ENCODE peak calls at places on chromosomes 1 and 21, in nine cellular contexts. G is activated CD8-positive, alpha-beta memory T cell treated with anti-CD3 and anti-CD28 coated beads for 24 hours; C is CD8-positive, alpha-beta memory T cell; F is H9; T is mucosa of gallbladder; R is activated CD4-positive, CD25-positive, alpha-beta regulatory T cell treated with anti-CD3 and anti-CD28 coated beads, Interleukin-2, amount 50 U/mL, for 72 hours; E is progenitor cell of endocrine pancreas; Y is NCI-H2081; X is KBM-7. L is an unnamed sample.

GRCh38 chr21:14366998-14367397 is 15.9 kb downstream of the HSPA13 start:
- DNase-seq in T (no peak), R (no peak), G (no peak), E (no peak), F (no peak), C (no peak), Y (no peak), X (peak), L (peak)

GRCh38 chr21:42495765-42496119 is 282 bp downstream of the RSPH1 start:
- DNase-seq in G (no peak), R (no peak), F (no peak), E (no peak), Y (peak), C (no peak), X (no peak), T (no peak), L (no peak)

GRCh38 chr1:220750126-220750525 is 2.0 kb downstream of the MTARC2 start:
- DNase-seq in E (no peak), C (no peak), Y (no peak), R (no peak), T (no peak), G (no peak), F (no peak), X (no peak), L (no peak)

GRCh38 chr21:29436143-29436542 is 137.4 kb downstream of the BACH1 start:
- DNase-seq in G (peak), E (no peak), F (no peak), R (peak), Y (no peak), X (no peak), C (peak), T (no peak), L (no peak)

GRCh38 chr1:146021622-146022402 is at the start of gene HJV:
- DNase-seq in C (no peak), T (no peak), X (no peak), E (no peak), R (no peak), Y (no peak), G (no peak), F (no peak), L (no peak)

GRCh38 chr21:41952568-41953248 is 1.1 kb downstream of the C2CD2 start:
- DNase-seq in C (no peak), T (no peak), E (no peak), Y (no peak), R (no peak), F (no peak), X (peak), G (no peak), L (no peak)

GRCh38 chr1:185345913-185346717 is 29.1 kb upstream of the IVNS1ABP start:
- DNase-seq in Y (no peak), T (no peak), C (no peak), X (peak), E (no peak), G (no peak), F (no peak), R (no peak), L (peak)

GRCh38 chr1:180937012-180937372 is 24.3 kb downstream of the KIAA1614 start:
- DNase-seq in G (no peak), X (no peak), Y (no peak), T (no peak), C (no peak), E (no peak), R (no peak), F (no peak), L (no peak)

GRCh38 chr1:155062702-155063411 is 683 bp upstream of the EFNA4 start:
- DNase-seq in Y (peak), F (peak), E (peak), G (peak), C (peak), R (peak), X (no peak), T (no peak), L (no peak)

GRCh38 chr1:222529181-222529580 is 18.7 kb downstream of the HHIPL2 start:
- DNase-seq in C (no peak), E (no peak), G (no peak), F (no peak), X (no peak), R (no peak), T (no peak), Y (no peak), L (no peak)

GRCh38 chr1:29282924-29283803 is 46.8 kb downstream of the PTPRU start:
- DNase-seq in Y (no peak), T (peak), R (no peak), X (peak), E (no peak), G (no peak), F (peak), C (no peak), L (no peak)

GRCh38 chr1:182069028-182069466 is 7.5 kb upstream of the ZNF648 start:
- DNase-seq in G (peak), R (no peak), F (peak), T (peak), X (peak), Y (peak), E (peak), C (no peak), L (peak)

GRCh38 chr1:227928811-227929375 is 18.8 kb downstream of the WNT9A start:
- DNase-seq in Y (no peak), G (no peak), C (no peak), T (no peak), E (no peak), R (no peak), X (no peak), F (no peak), L (no peak)

GRCh38 chr1:42888013-42888633 is 41.7 kb downstream of the ZNF691 start:
- DNase-seq in T (no peak), F (peak), G (no peak), Y (no peak), R (no peak), X (peak), E (no peak), C (no peak), L (no peak)

GRCh38 chr1:165068716-165069115 is 287.8 kb downstream of the LMX1A start:
- DNase-seq in T (no peak), X (no peak), G (no peak), R (no peak), E (no peak), Y (no peak), F (no peak), C (no peak), L (peak)

GRCh38 chr1:117365350-117366280 is 1.6 kb upstream of the MAN1A2 start:
- DNase-seq in G (no peak), F (no peak), C (no peak), E (no peak), T (no peak), Y (no peak), R (no peak), X (peak), L (no peak)

GRCh38 chr21:42486551-42486950 is 9.5 kb downstream of the RSPH1 start:
- DNase-seq in Y (no peak), G (peak), X (no peak), T (no peak), E (no peak), R (no peak), C (no peak), F (no peak), L (no peak)

GRCh38 chr1:23403038-23403336 is 21.6 kb downstream of the TCEA3 start:
- DNase-seq in R (no peak), G (no peak), E (no peak), Y (no peak), F (no peak), T (peak), C (no peak), X (peak), L (no peak)

GRCh38 chr1:208112380-208112779 is 131.8 kb downstream of the PLXNA2 start:
- DNase-seq in E (no peak), G (no peak), R (no peak), F (no peak), Y (no peak), T (no peak), C (no peak), X (no peak), L (no peak)

GRCh38 chr1:115056395-115056798 is 26.8 kb downstream of the TSHB start:
- DNase-seq in E (no peak), R (no peak), C (no peak), Y (no peak), G (no peak), F (peak), T (peak), X (no peak), L (no peak)

GRCh38 chr1:204084247-204084772 is 11.4 kb downstream of the SOX13 start:
- DNase-seq in C (no peak), G (no peak), E (peak), F (peak), X (no peak), R (no peak), T (peak), Y (peak), L (peak)

GRCh38 chr1:221098462-221099406 is 219.5 kb downstream of the HLX start:
- DNase-seq in X (peak), E (no peak), R (no peak), Y (no peak), T (no peak), G (no peak), C (no peak), F (no peak), L (peak)

GRCh38 chr1:108590947-108591346 is 31.0 kb downstream of the EEIG2 start:
- DNase-seq in G (no peak), C (peak), Y (no peak), X (no peak), R (no peak), F (no peak), T (no peak), E (no peak), L (no peak)

L was measured in Ammon's horn.